ENCODE peak calls at places on chromosomes 2 and 18, in nine cellular contexts. One of them, this sample, is unnamed.

GRCh38 chr2:169849710-169850109 is 22.5 kb downstream of the UBR3 start:
- DNase-seq in adrenal gland: no peak
- DNase-seq in heart right ventricle: no peak
- DNase-seq in CD8-positive, alpha-beta T cell: no peak
- DNase-seq in pancreas: no peak
- DNase-seq in tibial artery: no peak
- DNase-seq in coronary artery: no peak
- DNase-seq in fibroblast of mammary gland: no peak
- DNase-seq in body of pancreas: no peak
- DNase-seq in this sample: no peak

GRCh38 chr2:120921457-120921856 is 185.8 kb downstream of the GLI2 start:
- DNase-seq in fibroblast of mammary gland: no peak
- DNase-seq in CD8-positive, alpha-beta T cell: no peak
- DNase-seq in coronary artery: no peak
- DNase-seq in adrenal gland: no peak
- DNase-seq in tibial artery: no peak
- DNase-seq in heart right ventricle: no peak
- DNase-seq in pancreas: no peak
- DNase-seq in body of pancreas: no peak
- DNase-seq in this sample: no peak

GRCh38 chr2:106948550-106948949 is 62.6 kb upstream of the ST6GAL2 start:
- DNase-seq in CD8-positive, alpha-beta T cell: no peak
- DNase-seq in coronary artery: no peak
- DNase-seq in pancreas: no peak
- DNase-seq in fibroblast of mammary gland: no peak
- DNase-seq in adrenal gland: no peak
- DNase-seq in heart right ventricle: no peak
- DNase-seq in body of pancreas: no peak
- DNase-seq in tibial artery: no peak
- DNase-seq in this sample: no peak

GRCh38 chr2:206570199-206570598 is 72.1 kb upstream of the FAM237A start:
- DNase-seq in coronary artery: no peak
- DNase-seq in body of pancreas: no peak
- DNase-seq in fibroblast of mammary gland: no peak
- DNase-seq in pancreas: no peak
- DNase-seq in CD8-positive, alpha-beta T cell: no peak
- DNase-seq in adrenal gland: no peak
- DNase-seq in tibial artery: no peak
- DNase-seq in heart right ventricle: no peak
- DNase-seq in this sample: no peak

GRCh38 chr2:234623521-234623991 is 126.7 kb upstream of the ARL4C start:
- DNase-seq in tibial artery: no peak
- DNase-seq in coronary artery: no peak
- DNase-seq in CD8-positive, alpha-beta T cell: no peak
- DNase-seq in fibroblast of mammary gland: no peak
- DNase-seq in pancreas: no peak
- DNase-seq in adrenal gland: peak
- DNase-seq in heart right ventricle: peak
- DNase-seq in body of pancreas: no peak
- DNase-seq in this sample: no peak

GRCh38 chr18:14179306-14179705 is 47.1 kb upstream of the ZNF519 start:
- DNase-seq in tibial artery: no peak
- DNase-seq in coronary artery: no peak
- DNase-seq in CD8-positive, alpha-beta T cell: no peak
- DNase-seq in body of pancreas: peak
- DNase-seq in pancreas: no peak
- DNase-seq in heart right ventricle: no peak
- DNase-seq in adrenal gland: no peak
- DNase-seq in fibroblast of mammary gland: peak
- DNase-seq in this sample: peak

GRCh38 chr2:160033732-160034392 is 28.6 kb downstream of the PLA2R1 start:
- DNase-seq in CD8-positive, alpha-beta T cell: no peak
- DNase-seq in adrenal gland: no peak
- DNase-seq in coronary artery: no peak
- DNase-seq in body of pancreas: no peak
- DNase-seq in fibroblast of mammary gland: peak
- DNase-seq in tibial artery: no peak
- DNase-seq in heart right ventricle: no peak
- DNase-seq in pancreas: no peak
- DNase-seq in this sample: no peak

GRCh38 chr2:240143801-240144648 is 3.6 kb upstream of the OTOS start:
- DNase-seq in body of pancreas: peak
- DNase-seq in coronary artery: no peak
- DNase-seq in fibroblast of mammary gland: peak
- DNase-seq in pancreas: peak
- DNase-seq in tibial artery: peak
- DNase-seq in adrenal gland: peak
- DNase-seq in heart right ventricle: peak
- DNase-seq in CD8-positive, alpha-beta T cell: peak
- DNase-seq in this sample: peak

GRCh38 chr2:179239194-179239593 is 25.4 kb downstream of the SESTD1 start:
- DNase-seq in fibroblast of mammary gland: peak
- DNase-seq in heart right ventricle: no peak
- DNase-seq in body of pancreas: no peak
- DNase-seq in coronary artery: no peak
- DNase-seq in adrenal gland: no peak
- DNase-seq in CD8-positive, alpha-beta T cell: no peak
- DNase-seq in pancreas: no peak
- DNase-seq in tibial artery: no peak
- DNase-seq in this sample: no peak

GRCh38 chr2:33229646-33230045 is 246.8 kb upstream of the RASGRP3 start:
- DNase-seq in CD8-positive, alpha-beta T cell: no peak
- DNase-seq in adrenal gland: no peak
- DNase-seq in coronary artery: no peak
- DNase-seq in pancreas: no peak
- DNase-seq in tibial artery: no peak
- DNase-seq in body of pancreas: no peak
- DNase-seq in heart right ventricle: no peak
- DNase-seq in fibroblast of mammary gland: peak
- DNase-seq in this sample: no peak

GRCh38 chr2:109086743-109087020 is 42.3 kb upstream of the SH3RF3 start:
- DNase-seq in CD8-positive, alpha-beta T cell: no peak
- DNase-seq in coronary artery: no peak
- DNase-seq in adrenal gland: no peak
- DNase-seq in heart right ventricle: no peak
- DNase-seq in body of pancreas: no peak
- DNase-seq in pancreas: no peak
- DNase-seq in fibroblast of mammary gland: no peak
- DNase-seq in tibial artery: no peak
- DNase-seq in this sample: no peak

GRCh38 chr2:222915092-222915957 is 54.5 kb downstream of the ACSL3 start:
- DNase-seq in body of pancreas: no peak
- DNase-seq in CD8-positive, alpha-beta T cell: no peak
- DNase-seq in coronary artery: no peak
- DNase-seq in fibroblast of mammary gland: peak
- DNase-seq in tibial artery: no peak
- DNase-seq in heart right ventricle: no peak
- DNase-seq in pancreas: no peak
- DNase-seq in adrenal gland: no peak
- DNase-seq in this sample: no peak

GRCh38 chr2:45242161-45242741 is 233.0 kb upstream of the SIX2 start:
- DNase-seq in CD8-positive, alpha-beta T cell: no peak
- DNase-seq in tibial artery: peak
- DNase-seq in fibroblast of mammary gland: peak
- DNase-seq in coronary artery: no peak
- DNase-seq in heart right ventricle: peak
- DNase-seq in adrenal gland: peak
- DNase-seq in pancreas: peak
- DNase-seq in body of pancreas: peak
- DNase-seq in this sample: no peak

GRCh38 chr2:110770308-110770695 is 37.9 kb downstream of the ACOXL start:
- DNase-seq in CD8-positive, alpha-beta T cell: no peak
- DNase-seq in fibroblast of mammary gland: no peak
- DNase-seq in coronary artery: no peak
- DNase-seq in body of pancreas: peak
- DNase-seq in adrenal gland: peak
- DNase-seq in tibial artery: no peak
- DNase-seq in pancreas: no peak
- DNase-seq in heart right ventricle: no peak
- DNase-seq in this sample: no peak

GRCh38 chr18:715626-716025 is 3.2 kb upstream of the ENOSF1 start:
- DNase-seq in CD8-positive, alpha-beta T cell: no peak
- DNase-seq in adrenal gland: no peak
- DNase-seq in coronary artery: no peak
- DNase-seq in tibial artery: no peak
- DNase-seq in heart right ventricle: no peak
- DNase-seq in fibroblast of mammary gland: peak
- DNase-seq in pancreas: no peak
- DNase-seq in body of pancreas: no peak
- DNase-seq in this sample: no peak

GRCh38 chr2:172460780-172461201 is 33.4 kb downstream of the ITGA6 start:
- DNase-seq in body of pancreas: no peak
- DNase-seq in coronary artery: no peak
- DNase-seq in adrenal gland: no peak
- DNase-seq in heart right ventricle: no peak
- DNase-seq in pancreas: no peak
- DNase-seq in CD8-positive, alpha-beta T cell: no peak
- DNase-seq in fibroblast of mammary gland: no peak
- DNase-seq in tibial artery: no peak
- DNase-seq in this sample: no peak

GRCh38 chr2:152581360-152581759 is 135.9 kb downstream of the PRPF40A start:
- DNase-seq in adrenal gland: no peak
- DNase-seq in fibroblast of mammary gland: no peak
- DNase-seq in tibial artery: peak
- DNase-seq in body of pancreas: no peak
- DNase-seq in coronary artery: no peak
- DNase-seq in pancreas: no peak
- DNase-seq in heart right ventricle: no peak
- DNase-seq in CD8-positive, alpha-beta T cell: no peak
- DNase-seq in this sample: no peak

GRCh38 chr2:118969025-118969733 is 27.2 kb downstream of the MARCO start:
- DNase-seq in coronary artery: peak
- DNase-seq in body of pancreas: no peak
- DNase-seq in tibial artery: no peak
- DNase-seq in pancreas: no peak
- DNase-seq in fibroblast of mammary gland: peak
- DNase-seq in adrenal gland: no peak
- DNase-seq in heart right ventricle: no peak
- DNase-seq in CD8-positive, alpha-beta T cell: no peak
- DNase-seq in this sample: no peak

GRCh38 chr18:58541789-58542425 is 87.0 kb downstream of the ALPK2 start:
- DNase-seq in pancreas: no peak
- DNase-seq in coronary artery: no peak
- DNase-seq in body of pancreas: no peak
- DNase-seq in fibroblast of mammary gland: peak
- DNase-seq in heart right ventricle: no peak
- DNase-seq in adrenal gland: no peak
- DNase-seq in CD8-positive, alpha-beta T cell: peak
- DNase-seq in tibial artery: no peak
- DNase-seq in this sample: no peak

DNA sequence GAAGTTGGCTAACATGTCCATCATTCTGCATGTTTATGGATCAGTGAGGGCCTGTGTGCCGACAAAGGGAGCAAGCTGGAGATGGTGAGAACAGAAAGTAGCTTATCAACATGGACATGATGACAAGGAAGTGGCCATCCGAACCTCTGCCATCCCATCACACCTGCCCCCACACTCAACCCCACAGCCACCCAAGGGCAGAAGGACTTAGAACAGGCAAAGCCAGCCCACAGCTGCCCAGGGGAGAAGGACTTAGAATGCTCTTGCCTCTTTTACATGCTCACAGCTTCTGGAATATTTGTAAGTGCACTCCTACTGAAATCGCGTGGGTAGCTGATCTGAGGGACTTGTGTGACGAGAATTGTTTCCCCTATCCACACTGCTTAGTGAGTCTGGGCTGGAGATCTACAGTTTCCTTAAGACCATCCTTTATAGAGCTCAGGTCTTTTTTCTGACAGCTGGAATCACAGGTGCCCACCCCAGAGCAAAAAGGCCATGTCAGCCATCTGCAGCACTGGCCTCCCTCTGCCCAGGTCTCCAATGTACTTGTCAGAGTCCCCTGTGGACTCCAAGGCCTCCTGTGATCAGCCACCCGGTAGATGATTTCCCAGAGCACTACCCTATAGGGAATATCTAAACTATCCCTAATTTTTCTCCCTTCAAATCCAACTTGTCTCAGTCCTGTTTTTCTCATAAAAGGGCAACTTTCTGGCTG is 154.1 kb downstream of the SMAD7 start:
- DNase-seq in heart right ventricle: no peak
- DNase-seq in tibial artery: peak
- DNase-seq in body of pancreas: no peak
- DNase-seq in coronary artery: peak
- DNase-seq in fibroblast of mammary gland: no peak
- DNase-seq in adrenal gland: peak
- DNase-seq in CD8-positive, alpha-beta T cell: no peak
- DNase-seq in pancreas: no peak
- DNase-seq in this sample: no peak
- H3K4me3 ChIP-seq in heart right ventricle: no peak
- H3K4me3 ChIP-seq in tibial artery: no peak
- H3K4me3 ChIP-seq in body of pancreas: no peak
- H3K4me3 ChIP-seq in coronary artery: no peak
- H3K4me3 ChIP-seq in fibroblast of mammary gland: no peak
- H3K4me3 ChIP-seq in adrenal gland: no peak
- H3K4me3 ChIP-seq in CD8-positive, alpha-beta T cell: no peak
- H3K4me3 ChIP-seq in pancreas: no peak
- H3K4me3 ChIP-seq in this sample: no peak

GRCh38 chr2:73109796-73110540 is 2.8 kb downstream of the RAB11FIP5 start:
- DNase-seq in body of pancreas: no peak
- DNase-seq in adrenal gland: no peak
- DNase-seq in CD8-positive, alpha-beta T cell: no peak
- DNase-seq in heart right ventricle: no peak
- DNase-seq in coronary artery: peak
- DNase-seq in tibial artery: no peak
- DNase-seq in fibroblast of mammary gland: no peak
- DNase-seq in pancreas: no peak
- DNase-seq in this sample: no peak
- TF ChIP-seq CTCF in body of pancreas: no peak
- TF ChIP-seq CTCF in adrenal gland: no peak
- TF ChIP-seq CTCF in CD8-positive, alpha-beta T cell: no peak
- TF ChIP-seq CTCF in heart right ventricle: no peak
- TF ChIP-seq CTCF in coronary artery: no peak
- TF ChIP-seq CTCF in tibial artery: no peak
- TF ChIP-seq CTCF in fibroblast of mammary gland: no peak
- TF ChIP-seq CTCF in pancreas: no peak
- TF ChIP-seq CTCF in this sample: no peak

DNA sequence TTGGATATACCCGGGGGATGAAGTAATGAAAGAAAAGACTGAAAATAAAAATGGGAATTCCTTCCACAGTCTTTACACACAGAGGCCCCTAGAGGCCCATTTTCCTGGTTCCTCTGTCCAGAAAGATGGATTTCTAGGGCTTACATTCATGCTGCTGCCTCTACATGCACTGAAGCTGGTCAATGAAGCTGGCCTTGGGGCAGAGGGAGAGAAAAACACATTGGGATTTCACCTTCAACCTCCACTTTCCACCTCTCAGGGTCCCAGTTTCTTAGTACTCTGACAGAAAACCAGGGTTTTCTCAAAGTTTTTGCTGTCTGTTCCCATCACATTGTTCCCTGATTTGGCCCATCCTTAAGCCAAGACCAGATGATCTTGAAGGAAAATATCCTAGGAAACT is 154.6 kb upstream of the ZSWIM2 start:
- DNase-seq in adrenal gland: no peak
- DNase-seq in tibial artery: no peak
- DNase-seq in pancreas: no peak
- DNase-seq in heart right ventricle: no peak
- DNase-seq in CD8-positive, alpha-beta T cell: no peak
- DNase-seq in coronary artery: no peak
- DNase-seq in fibroblast of mammary gland: no peak
- DNase-seq in body of pancreas: no peak
- DNase-seq in this sample: no peak
- H3K4me3 ChIP-seq in adrenal gland: no peak
- H3K4me3 ChIP-seq in tibial artery: peak
- H3K4me3 ChIP-seq in pancreas: peak
- H3K4me3 ChIP-seq in heart right ventricle: no peak
- H3K4me3 ChIP-seq in CD8-positive, alpha-beta T cell: no peak
- H3K4me3 ChIP-seq in coronary artery: peak
- H3K4me3 ChIP-seq in fibroblast of mammary gland: peak
- H3K4me3 ChIP-seq in body of pancreas: no peak
- H3K4me3 ChIP-seq in this sample: no peak

GRCh38 chr2:225411452-225411851 is 11.9 kb downstream of the NYAP2 start:
- DNase-seq in body of pancreas: no peak
- DNase-seq in CD8-positive, alpha-beta T cell: no peak
- DNase-seq in adrenal gland: no peak
- DNase-seq in pancreas: no peak
- DNase-seq in tibial artery: no peak
- DNase-seq in heart right ventricle: no peak
- DNase-seq in coronary artery: no peak
- DNase-seq in fibroblast of mammary gland: no peak
- DNase-seq in this sample: no peak
- TF ChIP-seq CTCF in body of pancreas: no peak
- TF ChIP-seq CTCF in CD8-positive, alpha-beta T cell: no peak
- TF ChIP-seq CTCF in adrenal gland: no peak
- TF ChIP-seq CTCF in pancreas: no peak
- TF ChIP-seq CTCF in tibial artery: no peak
- TF ChIP-seq CTCF in heart right ventricle: no peak
- TF ChIP-seq CTCF in coronary artery: no peak
- TF ChIP-seq CTCF in fibroblast of mammary gland: no peak
- TF ChIP-seq CTCF in this sample: no peak